ENCODE peak calls at places on chromosomes 12 and 14, in six cellular contexts. V is hepatocyte, U is epithelial cell of esophagus, W is psoas muscle, F is foreskin fibroblast, O is BE2C. Y is an unnamed sample.

GRCh38 chr12:14937689-14938088 is 648 bp downstream of the ERP27 start:
- DNase-seq in V (no peak), O (no peak), W (no peak), U (no peak), F (no peak), Y (no peak)

GRCh38 chr12:100472325-100472724 is 1.3 kb upstream of the NR1H4 start:
- DNase-seq in U (peak), O (no peak), F (no peak), V (no peak), W (no peak), Y (no peak)

GRCh38 chr14:82094819-82095218 is 561.2 kb upstream of the SEL1L start:
- DNase-seq in O (no peak), F (no peak), U (no peak), W (no peak), V (no peak), Y (no peak)

GRCh38 chr12:111287125-111287900 is 81.6 kb downstream of the PHETA1 start:
- DNase-seq in V (no peak), F (no peak), W (no peak), U (no peak), O (no peak), Y (no peak)

GRCh38 chr12:93153321-93153720 is 224.2 kb upstream of the EEA1 start:
- DNase-seq in W (no peak), V (no peak), O (no peak), U (peak), F (peak), Y (no peak)

GRCh38 chr14:51533160-51533559 is 118.5 kb upstream of the FRMD6 start:
- DNase-seq in V (no peak), U (peak), W (no peak), F (peak), O (no peak), Y (no peak)

GRCh38 chr12:127723236-127723635 is 543.7 kb upstream of the TMEM132C start:
- DNase-seq in O (no peak), W (no peak), F (no peak), V (peak), U (no peak), Y (no peak)

GRCh38 chr12:13135336-13136178 is 32.1 kb upstream of the GSG1 start:
- DNase-seq in V (peak), F (peak), W (peak), U (peak), O (no peak), Y (peak)

GRCh38 chr14:102028733-102029132 is 58.1 kb downstream of the HSP90AA1 start:
- DNase-seq in F (peak), U (peak), W (no peak), V (peak), O (no peak), Y (no peak)

GRCh38 chr12:57688931-57689330 is 5.0 kb upstream of the OS9 start:
- DNase-seq in O (no peak), F (no peak), U (no peak), V (no peak), W (no peak), Y (no peak)

GRCh38 chr12:63480186-63480585 is 188.1 kb downstream of the DPY19L2 start:
- DNase-seq in W (no peak), F (no peak), V (no peak), O (no peak), U (no peak), Y (no peak)

GRCh38 chr12:65642006-65642695 is 182.1 kb upstream of the HMGA2 start:
- DNase-seq in O (no peak), W (no peak), F (peak), V (no peak), U (no peak), Y (no peak)

GRCh38 chr12:76586764-76587395 is 27.3 kb upstream of the OSBPL8 start:
- DNase-seq in W (no peak), U (peak), V (peak), O (peak), F (no peak), Y (no peak)

DNA sequence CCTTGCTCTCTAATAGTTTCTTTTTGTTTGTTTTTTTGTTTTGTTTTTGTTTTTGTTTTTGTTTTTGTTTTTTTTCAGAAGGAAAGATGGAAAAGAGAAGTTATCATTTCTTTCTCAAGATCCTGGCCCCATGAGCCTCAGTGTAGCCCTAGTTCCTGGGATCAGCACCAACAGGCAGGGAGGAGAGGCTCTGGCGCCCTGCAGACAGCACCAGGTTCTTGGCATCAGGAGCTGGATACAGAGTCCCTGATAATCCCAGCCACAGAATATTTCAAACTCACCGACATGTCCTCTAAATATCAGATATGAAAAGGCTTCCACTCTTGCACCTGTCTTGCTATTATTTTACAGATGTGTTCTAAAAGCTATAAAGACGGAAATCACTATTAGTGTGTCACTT is 52.7 kb downstream of the FOXN3 start:
- DNase-seq in O (no peak), V (no peak), F (no peak), U (no peak), W (no peak), Y (no peak)
- H3K4me3 ChIP-seq in O (no peak), V (no peak), F (no peak), U (no peak), W (no peak), Y (no peak)

DNA sequence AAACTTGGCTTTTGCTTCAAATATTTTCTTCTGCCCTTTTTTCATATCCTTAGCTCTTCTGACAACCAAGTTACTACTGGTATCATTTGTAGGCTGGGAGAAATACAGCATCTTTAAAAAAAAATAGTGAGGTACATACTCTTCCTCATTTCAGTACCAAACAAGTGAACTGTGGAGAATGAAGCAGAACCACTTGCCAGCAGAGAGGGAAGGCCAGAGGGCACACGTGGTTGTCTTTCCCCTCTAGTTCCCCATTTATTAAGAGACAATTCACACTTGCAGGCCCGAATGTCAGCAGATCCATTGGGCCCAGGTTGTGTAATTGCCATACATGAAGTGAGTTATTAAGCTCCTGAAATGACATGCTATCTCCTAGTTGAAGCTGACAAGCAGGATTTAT is 3.2 kb downstream of the SUSD6 start:
- DNase-seq in U (no peak), O (no peak), V (no peak), F (no peak), W (no peak), Y (no peak)
- H3K4me3 ChIP-seq in U (no peak), O (no peak), V (no peak), F (no peak), W (peak), Y (no peak)

GRCh38 chr14:104044016-104044415 is 41.5 kb upstream of the ASPG start:
- DNase-seq in F (no peak), O (no peak), V (no peak), W (no peak), U (no peak), Y (no peak)
- H3K4me3 ChIP-seq in F (no peak), O (no peak), V (no peak), W (no peak), U (no peak), Y (no peak)

GRCh38 chr12:24491968-24492367 is 456.9 kb downstream of the BCAT1 start:
- DNase-seq in U (no peak), F (no peak), V (no peak), O (no peak), W (no peak), Y (no peak)
- H3K4me3 ChIP-seq in U (no peak), F (no peak), V (no peak), O (no peak), W (no peak), Y (no peak)

DNA sequence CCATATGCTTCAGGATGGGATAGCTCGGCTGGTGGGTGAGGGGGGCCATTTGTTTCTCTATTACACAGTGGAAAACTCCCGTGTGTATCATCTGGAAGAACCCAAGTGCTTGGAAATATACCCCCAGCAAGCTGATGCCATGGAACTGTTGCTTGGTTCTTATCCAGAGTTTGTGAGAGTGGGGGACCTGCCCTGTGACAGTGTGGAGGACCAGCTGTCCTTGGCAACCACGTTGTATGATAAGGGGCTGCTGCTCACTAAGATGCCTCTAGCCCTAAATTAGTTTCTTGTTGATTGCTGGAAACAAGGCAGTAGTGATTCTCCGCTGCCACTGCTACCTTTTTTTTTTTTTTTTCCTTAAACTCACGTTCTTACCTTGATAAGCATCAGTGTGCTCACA is 1.9 kb downstream of the RIOX1 start:
- DNase-seq in U (no peak), W (no peak), O (no peak), V (no peak), F (no peak), Y (no peak)
- H3K4me3 ChIP-seq in U (no peak), W (peak), O (peak), V (no peak), F (peak), Y (peak)

DNA sequence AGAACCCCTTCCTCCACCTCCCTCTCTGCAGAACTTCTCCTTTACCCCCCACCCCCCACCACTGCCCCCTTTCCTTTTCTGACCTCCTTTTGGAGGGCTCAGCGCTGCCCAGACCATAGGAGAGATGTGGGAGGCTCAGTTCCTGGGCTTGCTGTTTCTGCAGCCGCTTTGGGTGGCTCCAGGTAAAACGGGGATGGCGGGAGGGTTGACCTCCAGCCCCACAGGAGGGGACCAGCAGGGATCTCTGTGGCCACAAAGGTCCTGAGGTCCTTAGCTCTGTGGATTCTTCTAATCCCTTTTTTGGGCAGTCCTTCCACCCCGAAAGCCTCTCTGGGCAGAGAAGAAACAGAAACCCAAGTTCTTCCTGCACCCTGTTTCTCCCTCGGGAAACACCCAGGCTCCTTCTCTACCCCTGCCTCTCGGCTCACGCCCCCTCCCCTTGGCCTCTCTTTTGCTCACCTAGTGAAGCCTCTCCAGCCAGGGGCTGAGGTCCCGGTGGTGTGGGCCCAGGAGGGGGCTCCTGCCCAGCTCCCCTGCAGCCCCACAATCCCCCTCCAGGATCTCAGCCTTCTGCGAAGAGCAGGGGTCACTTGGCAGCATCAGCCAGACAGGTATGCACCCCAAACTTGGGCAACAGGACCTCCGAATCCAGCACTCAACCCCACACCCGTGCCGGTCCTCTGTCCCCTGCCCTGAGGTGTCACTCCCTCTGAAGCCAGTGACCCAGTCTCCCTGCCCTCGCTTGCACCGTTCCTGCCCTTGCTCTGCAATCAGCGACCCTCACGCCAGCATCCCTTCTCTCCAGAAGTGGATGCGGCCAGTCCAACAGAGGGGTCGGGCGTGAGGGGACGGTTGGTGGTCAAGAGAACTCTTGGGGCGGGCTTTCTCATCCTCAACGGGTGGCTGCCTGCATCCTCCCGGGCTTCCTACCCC is 675 bp downstream of the LAG3 start:
- DNase-seq in W (no peak), V (no peak), F (no peak), U (no peak), O (no peak), Y (no peak)
- H3K4me3 ChIP-seq in W (no peak), V (no peak), F (no peak), U (no peak), O (no peak), Y (peak)

Y was measured in right cardiac atrium.